ENCODE peak calls at places on chromosomes 1 and 21, in seven cellular contexts. L is HCT116; J is thyroid gland; U is body of pancreas; Q is heart left ventricle; R is CD8-positive, alpha-beta T cell; X is IMR-90. E is an unnamed sample. For H3K36me3, the result is how much of the 10 kb centered on the place peaks cover.

GRCh38 chr1:54188291-54188690 is 11.5 kb downstream of the CYB5RL start:
- DNase-seq in L (no peak), J (no peak), U (no peak), Q (no peak), R (no peak), X (peak), E (no peak)

GRCh38 chr1:183033205-183033604 is 10.0 kb downstream of the LAMC1 start:
- DNase-seq in L (peak), J (no peak), U (no peak), Q (no peak), R (no peak), X (no peak), E (no peak)

GRCh38 chr1:175155473-175155856 is 37.1 kb downstream of the KIAA0040 start:
- DNase-seq in L (no peak), J (no peak), U (no peak), Q (no peak), R (no peak), X (no peak), E (no peak)

GRCh38 chr1:209199822-209200221 is 383.7 kb upstream of the CAMK1G start:
- DNase-seq in L (no peak), J (peak), U (no peak), Q (no peak), R (no peak), X (no peak), E (no peak)

GRCh38 chr21:38824124-38824822 is 18.5 kb downstream of the ETS2 start:
- DNase-seq in L (no peak), J (no peak), U (no peak), Q (no peak), R (no peak), X (peak), E (no peak)

GRCh38 chr1:197197430-197197997 is 51.0 kb upstream of the ASPM start:
- DNase-seq in L (no peak), J (no peak), U (no peak), Q (no peak), R (no peak), X (no peak), E (no peak)

GRCh38 chr1:182249201-182249676 is 142.4 kb downstream of the GLUL start:
- DNase-seq in L (no peak), J (peak), U (peak), Q (no peak), R (no peak), X (no peak), E (peak)

GRCh38 chr1:234932106-234932505 is 196.5 kb downstream of the TOMM20 start:
- DNase-seq in L (no peak), J (no peak), U (peak), Q (no peak), R (no peak), X (no peak), E (no peak)

GRCh38 chr1:224696891-224697765 is 81.0 kb downstream of the CNIH3 start:
- DNase-seq in L (no peak), J (peak), U (no peak), Q (no peak), R (no peak), X (peak), E (no peak)

GRCh38 chr1:1046767-1047166 is 26.8 kb downstream of the AGRN start:
- DNase-seq in L (no peak), J (no peak), U (no peak), Q (no peak), R (no peak), X (no peak), E (no peak)

GRCh38 chr1:1046243-1046642 is 26.3 kb downstream of the AGRN start:
- DNase-seq in L (no peak), J (no peak), U (no peak), Q (no peak), R (no peak), X (no peak), E (no peak)

GRCh38 chr1:1043921-1044320 is 24.0 kb downstream of the AGRN start:
- DNase-seq in L (no peak), J (no peak), U (no peak), Q (no peak), R (no peak), X (no peak), E (no peak)

GRCh38 chr1:1044455-1044854 is 24.5 kb downstream of the AGRN start:
- DNase-seq in L (no peak), J (no peak), U (no peak), Q (no peak), R (no peak), X (no peak), E (no peak)

GRCh38 chr1:1045129-1045528 is 25.2 kb downstream of the AGRN start:
- DNase-seq in L (no peak), J (no peak), U (no peak), Q (no peak), R (no peak), X (no peak), E (no peak)
- H3K36me3 ChIP-seq in L (under half), J (under half), U (under half), Q (under half), R (under half), X (half or more), E (half or more)

DNA sequence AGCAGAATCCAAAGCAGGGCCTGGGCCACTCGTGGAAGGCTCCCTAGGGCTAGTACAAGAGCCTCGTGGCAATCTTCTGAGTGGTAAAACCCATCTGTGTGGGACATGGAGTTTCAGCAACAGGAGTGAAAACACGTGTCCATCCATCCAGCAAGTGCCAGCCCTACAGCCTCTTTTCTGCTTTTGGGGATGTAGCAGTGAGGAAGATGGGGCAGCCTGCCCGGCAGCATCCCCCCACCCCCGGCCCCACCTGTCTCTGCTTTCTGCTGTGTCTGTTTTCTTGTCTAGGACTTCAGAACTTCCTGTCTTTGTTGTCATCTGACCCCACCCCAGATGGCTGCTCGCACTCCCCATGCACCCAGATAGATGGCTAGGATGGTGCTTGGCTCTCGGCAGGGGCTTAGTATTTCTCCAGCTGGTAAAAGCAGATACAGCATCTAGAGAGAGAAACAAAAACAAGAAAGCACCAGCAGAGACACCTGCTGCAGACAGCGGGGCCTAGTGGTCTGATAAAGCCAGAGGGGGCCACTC is 1.5 kb downstream of the CPTP start:
- DNase-seq in L (no peak), J (no peak), U (no peak), Q (no peak), R (no peak), X (no peak), E (no peak)
- H3K27ac ChIP-seq in L (peak), J (no peak), U (peak), Q (peak), R (no peak), X (no peak), E (no peak)

DNA sequence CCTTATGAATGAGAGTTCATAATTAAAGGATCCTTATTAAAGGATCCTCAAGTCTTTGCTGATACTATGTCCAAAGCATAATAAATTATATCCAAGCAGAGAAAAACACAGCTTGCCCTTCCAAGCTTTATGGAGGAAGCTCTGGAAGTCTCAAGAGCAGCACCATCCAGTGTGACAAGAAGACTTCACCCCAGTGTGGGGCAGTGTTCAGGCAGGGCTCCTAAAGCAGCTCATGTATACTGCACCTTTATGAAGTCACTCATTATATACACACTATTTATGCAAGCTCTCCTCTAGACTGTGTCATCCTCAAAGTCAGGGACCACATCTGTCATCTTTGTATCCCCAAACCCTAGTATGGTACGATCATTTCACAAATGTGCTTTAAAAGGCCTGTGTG is 11.9 kb upstream of the CCN1 start:
- DNase-seq in L (no peak), J (no peak), U (no peak), Q (no peak), R (no peak), X (no peak), E (no peak)
- TF ChIP-seq CTCF in L (no peak), J (no peak), U (no peak), Q (no peak), R (no peak), X (no peak), E (no peak)

GRCh38 chr1:206572835-206573771 is 39.2 kb downstream of the EIF2D start:
- DNase-seq in L (no peak), J (no peak), U (no peak), Q (no peak), R (no peak), X (no peak), E (no peak)
- H3K36me3 ChIP-seq in L (under half), J (under half), U (under half), Q (under half), R (under half), X (under half), E (under half)

DNA sequence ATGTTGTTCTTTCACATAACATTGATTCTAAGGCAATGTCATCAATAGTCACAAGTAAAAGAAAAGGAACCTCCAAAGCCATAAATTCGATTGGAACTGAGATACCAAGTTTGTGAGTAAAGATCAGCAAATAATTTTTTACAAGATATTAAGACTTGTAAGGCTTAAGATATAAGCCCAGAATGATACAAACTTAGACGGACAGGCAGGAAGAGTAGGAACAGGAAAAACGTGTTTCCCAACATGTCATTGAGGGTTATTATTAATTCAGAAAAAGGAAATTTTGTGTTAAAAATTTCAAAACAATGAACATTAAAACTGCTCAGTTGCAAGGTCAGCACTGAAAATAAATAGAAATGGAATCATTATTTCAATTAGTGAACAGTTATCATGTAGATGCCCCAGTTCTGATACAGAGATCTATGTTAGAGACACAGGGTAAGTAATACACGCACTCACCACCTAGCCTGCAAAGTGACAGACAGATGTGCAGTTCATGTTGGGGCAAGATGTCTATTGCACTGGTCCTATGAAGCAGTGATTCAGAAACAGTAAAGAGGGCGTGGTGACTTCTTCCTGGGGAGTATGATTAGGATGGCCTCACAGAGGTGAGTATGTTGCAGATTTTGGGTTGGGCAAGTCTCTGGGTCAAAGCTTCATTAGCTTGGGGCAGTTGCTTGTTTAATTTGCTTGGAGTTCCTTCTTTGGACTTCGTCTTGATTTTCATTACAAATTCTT is 284.4 kb downstream of the SETD4 start:
- DNase-seq in L (no peak), J (no peak), U (no peak), Q (no peak), R (no peak), X (no peak), E (no peak)
- H3K27ac ChIP-seq in L (no peak), J (no peak), U (no peak), Q (no peak), R (no peak), X (no peak), E (no peak)

GRCh38 chr1:1507305-1507704 is 4.7 kb upstream of the ATAD3A start:
- DNase-seq in L (no peak), J (no peak), U (no peak), Q (no peak), R (no peak), X (no peak), E (no peak)

GRCh38 chr1:1511533-1512285 is at the start of gene ATAD3A:
- DNase-seq in L (peak), J (peak), U (peak), Q (peak), R (peak), X (peak), E (peak)

GRCh38 chr1:1510912-1511532 is 940 bp upstream of the ATAD3A start:
- DNase-seq in L (peak), J (no peak), U (no peak), Q (no peak), R (no peak), X (peak), E (peak)
- TF ChIP-seq CTCF in L (no peak), J (no peak), U (no peak), Q (no peak), R (no peak), X (no peak), E (no peak)

E was measured in lung.